ENCODE peak calls at places on chromosomes 1 and 21, in six cellular contexts. One of them, this sample, is unnamed.

GRCh38 chr1:25431495-25432363 is 1.0 kb downstream of the MACO1 start:
- DNase-seq in left ventricle myocardium inferior: peak; percentile 17
- DNase-seq in right cardiac atrium: peak; percentile 74
- DNase-seq in CD4-positive, CD25-positive, alpha-beta regulatory T cell: peak; percentile 17
- DNase-seq in suprapubic skin: no peak
- DNase-seq in GM23248: peak; percentile 28
- DNase-seq in this sample: no peak

GRCh38 chr1:2322593-2323295 is 68.6 kb downstream of the MORN1 start:
- DNase-seq in right cardiac atrium: peak; percentile 85
- DNase-seq in CD4-positive, CD25-positive, alpha-beta regulatory T cell: no peak
- DNase-seq in suprapubic skin: no peak
- DNase-seq in left ventricle myocardium inferior: no peak
- DNase-seq in GM23248: peak; percentile 76
- DNase-seq in this sample: no peak

GRCh38 chr1:30929135-30929889 is 20.8 kb upstream of the SDC3 start:
- DNase-seq in suprapubic skin: no peak
- DNase-seq in right cardiac atrium: no peak
- DNase-seq in GM23248: peak; percentile 70
- DNase-seq in CD4-positive, CD25-positive, alpha-beta regulatory T cell: peak; percentile 54
- DNase-seq in left ventricle myocardium inferior: no peak
- DNase-seq in this sample: peak; percentile 22

GRCh38 chr1:96966536-96967138 is 245.1 kb downstream of the PTBP2 start:
- DNase-seq in CD4-positive, CD25-positive, alpha-beta regulatory T cell: peak; percentile 63
- DNase-seq in right cardiac atrium: peak; percentile 77
- DNase-seq in suprapubic skin: peak; percentile 79
- DNase-seq in GM23248: peak; percentile 64
- DNase-seq in left ventricle myocardium inferior: peak; percentile 69
- DNase-seq in this sample: peak; percentile 52

GRCh38 chr1:151834239-151834638 is 2.6 kb upstream of the RORC start:
- DNase-seq in right cardiac atrium: no peak
- DNase-seq in suprapubic skin: no peak
- DNase-seq in GM23248: no peak
- DNase-seq in CD4-positive, CD25-positive, alpha-beta regulatory T cell: no peak
- DNase-seq in left ventricle myocardium inferior: no peak
- DNase-seq in this sample: no peak

GRCh38 chr1:234976880-234977680 is 151.6 kb downstream of the TOMM20 start:
- DNase-seq in right cardiac atrium: no peak
- DNase-seq in left ventricle myocardium inferior: no peak
- DNase-seq in CD4-positive, CD25-positive, alpha-beta regulatory T cell: no peak
- DNase-seq in GM23248: no peak
- DNase-seq in suprapubic skin: peak; percentile 23
- DNase-seq in this sample: no peak

GRCh38 chr1:214990619-214991018 is 91.9 kb upstream of the KCNK2 start:
- DNase-seq in CD4-positive, CD25-positive, alpha-beta regulatory T cell: no peak
- DNase-seq in right cardiac atrium: no peak
- DNase-seq in suprapubic skin: no peak
- DNase-seq in GM23248: peak; percentile 94
- DNase-seq in left ventricle myocardium inferior: no peak
- DNase-seq in this sample: peak; percentile 40

GRCh38 chr1:182113879-182114626 is 52.5 kb upstream of the ZNF648 start:
- DNase-seq in right cardiac atrium: peak; percentile 38
- DNase-seq in GM23248: no peak
- DNase-seq in left ventricle myocardium inferior: no peak
- DNase-seq in CD4-positive, CD25-positive, alpha-beta regulatory T cell: no peak
- DNase-seq in suprapubic skin: no peak
- DNase-seq in this sample: no peak

GRCh38 chr21:34174470-34174869 is 101.1 kb downstream of the MRPS6 start:
- DNase-seq in CD4-positive, CD25-positive, alpha-beta regulatory T cell: no peak
- DNase-seq in left ventricle myocardium inferior: no peak
- DNase-seq in suprapubic skin: no peak
- DNase-seq in right cardiac atrium: no peak
- DNase-seq in GM23248: no peak
- DNase-seq in this sample: no peak

GRCh38 chr1:228004331-228004871 is 2.4 kb upstream of the WNT3A start:
- DNase-seq in GM23248: peak; percentile 43
- DNase-seq in left ventricle myocardium inferior: no peak
- DNase-seq in CD4-positive, CD25-positive, alpha-beta regulatory T cell: peak; percentile 39
- DNase-seq in right cardiac atrium: peak; percentile 41
- DNase-seq in suprapubic skin: peak; percentile 73
- DNase-seq in this sample: no peak

GRCh38 chr1:5937373-5937857 is 54.8 kb downstream of the NPHP4 start:
- DNase-seq in GM23248: no peak
- DNase-seq in left ventricle myocardium inferior: no peak
- DNase-seq in CD4-positive, CD25-positive, alpha-beta regulatory T cell: no peak
- DNase-seq in right cardiac atrium: no peak
- DNase-seq in suprapubic skin: peak; percentile 57
- DNase-seq in this sample: no peak

GRCh38 chr1:59484090-59484489 is 187.2 kb downstream of the FGGY start:
- DNase-seq in right cardiac atrium: no peak
- DNase-seq in GM23248: peak; percentile 91
- DNase-seq in CD4-positive, CD25-positive, alpha-beta regulatory T cell: no peak
- DNase-seq in left ventricle myocardium inferior: no peak
- DNase-seq in suprapubic skin: no peak
- DNase-seq in this sample: peak; percentile 71

DNA sequence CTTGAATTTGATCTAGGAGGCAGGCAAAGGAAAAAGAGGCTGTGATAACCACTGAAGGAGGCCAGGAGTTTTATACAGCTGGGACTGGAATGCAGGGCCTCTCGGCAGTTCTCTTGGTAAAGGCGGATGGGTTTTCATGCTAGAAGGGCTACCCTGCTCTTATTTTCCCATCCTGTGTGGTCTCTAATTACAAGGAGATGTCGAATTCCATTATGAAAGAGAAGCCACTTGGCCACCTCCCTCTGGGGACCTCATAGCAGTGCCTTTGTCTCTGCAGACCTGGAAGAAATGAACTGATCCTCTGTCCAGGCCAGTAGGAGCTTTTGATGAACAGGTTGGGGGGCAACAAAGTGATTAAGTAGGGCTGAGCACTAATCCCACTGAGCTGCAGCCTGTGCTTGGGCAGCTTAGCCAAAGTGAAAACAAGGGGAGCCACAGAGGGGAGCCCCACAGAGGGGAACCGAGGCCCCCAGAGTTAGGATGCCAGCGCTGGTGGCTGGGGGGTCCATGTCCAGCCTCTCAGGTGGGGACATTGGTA is 42.2 kb upstream of the BCAR3 start:
- DNase-seq in left ventricle myocardium inferior: no peak
- DNase-seq in right cardiac atrium: no peak
- DNase-seq in GM23248: no peak
- DNase-seq in suprapubic skin: no peak
- DNase-seq in CD4-positive, CD25-positive, alpha-beta regulatory T cell: no peak
- DNase-seq in this sample: no peak
- H3K4me3 ChIP-seq in left ventricle myocardium inferior: no peak overlapping the region
- H3K4me3 ChIP-seq in right cardiac atrium: no peak overlapping the region
- H3K4me3 ChIP-seq in GM23248: no peak overlapping the region
- H3K4me3 ChIP-seq in suprapubic skin: no peak overlapping the region
- H3K4me3 ChIP-seq in CD4-positive, CD25-positive, alpha-beta regulatory T cell: no peak overlapping the region
- H3K4me3 ChIP-seq in this sample: no peak overlapping the region

DNA sequence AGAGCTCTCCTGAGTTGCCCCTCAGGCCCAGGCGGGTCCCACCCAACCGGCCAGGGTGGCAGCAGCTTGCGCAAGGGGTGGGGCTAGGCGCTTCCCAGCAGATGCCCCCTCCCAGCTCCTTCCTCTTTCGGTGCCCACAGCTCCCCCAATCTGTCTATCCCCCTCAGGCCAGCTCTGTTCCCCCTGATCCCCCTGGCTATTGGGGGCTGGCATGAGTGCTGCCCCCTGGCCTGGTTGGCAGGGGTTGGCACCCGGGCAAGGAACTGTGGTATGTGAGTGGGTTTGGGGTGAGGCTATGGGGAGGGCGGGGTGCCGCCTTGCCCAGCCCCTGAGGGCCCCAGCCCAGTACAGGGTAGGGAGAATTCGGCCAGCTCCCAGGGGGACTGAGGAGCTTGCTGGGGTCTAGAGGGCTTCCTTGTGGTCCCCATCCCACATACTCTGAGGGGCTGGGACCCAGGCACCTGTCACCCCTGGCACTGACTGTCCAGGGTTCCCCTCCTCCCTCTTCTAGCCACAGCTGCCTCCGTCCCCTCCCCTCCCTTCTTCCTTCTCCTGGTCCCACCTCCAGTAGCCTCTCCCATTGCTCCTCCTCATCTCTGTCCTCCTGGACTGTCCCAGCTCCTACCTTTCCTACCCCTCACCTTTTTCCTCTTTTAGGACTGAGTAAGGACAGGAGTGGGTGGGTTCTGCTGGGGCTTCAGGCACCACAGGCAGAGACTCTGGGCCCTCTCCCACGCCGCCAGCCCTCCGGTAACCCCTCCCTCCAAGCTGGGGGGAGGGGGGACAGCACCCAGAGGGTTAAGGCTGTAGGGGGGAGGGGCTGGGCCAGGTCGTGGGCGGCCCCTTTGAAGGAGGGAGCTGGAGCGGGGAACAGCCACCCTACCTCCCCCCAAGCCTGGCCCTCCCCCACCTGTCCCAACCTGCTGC is 5.7 kb downstream of the ZBTB7B start:
- DNase-seq in left ventricle myocardium inferior: peak; percentile 49
- DNase-seq in right cardiac atrium: peak; percentile 79
- DNase-seq in CD4-positive, CD25-positive, alpha-beta regulatory T cell: peak; percentile 81
- DNase-seq in GM23248: no peak
- DNase-seq in suprapubic skin: no peak
- DNase-seq in this sample: no peak
- H3K4me3 ChIP-seq in left ventricle myocardium inferior: peak overlapping the region; percentile 45
- H3K4me3 ChIP-seq in right cardiac atrium: no peak overlapping the region
- H3K4me3 ChIP-seq in CD4-positive, CD25-positive, alpha-beta regulatory T cell: peak overlapping the region; percentile 73
- H3K4me3 ChIP-seq in GM23248: no peak overlapping the region
- H3K4me3 ChIP-seq in suprapubic skin: peak overlapping the region; percentile 97
- H3K4me3 ChIP-seq in this sample: no peak overlapping the region

GRCh38 chr1:180268556-180269044 is 38.5 kb downstream of the LHX4 start:
- DNase-seq in left ventricle myocardium inferior: no peak
- DNase-seq in GM23248: no peak
- DNase-seq in right cardiac atrium: no peak
- DNase-seq in CD4-positive, CD25-positive, alpha-beta regulatory T cell: no peak
- DNase-seq in suprapubic skin: peak; percentile 65
- DNase-seq in this sample: no peak
- H3K4me3 ChIP-seq in left ventricle myocardium inferior: no peak overlapping the region
- H3K4me3 ChIP-seq in GM23248: no peak overlapping the region
- H3K4me3 ChIP-seq in right cardiac atrium: no peak overlapping the region
- H3K4me3 ChIP-seq in CD4-positive, CD25-positive, alpha-beta regulatory T cell: no peak overlapping the region
- H3K4me3 ChIP-seq in suprapubic skin: no peak overlapping the region
- H3K4me3 ChIP-seq in this sample: no peak overlapping the region

GRCh38 chr1:246651012-246651411 is 73.2 kb upstream of the SCCPDH start:
- DNase-seq in left ventricle myocardium inferior: no peak
- DNase-seq in CD4-positive, CD25-positive, alpha-beta regulatory T cell: no peak
- DNase-seq in right cardiac atrium: no peak
- DNase-seq in suprapubic skin: no peak
- DNase-seq in GM23248: no peak
- DNase-seq in this sample: no peak

GRCh38 chr1:246647113-246647512 is 77.1 kb upstream of the SCCPDH start:
- DNase-seq in left ventricle myocardium inferior: peak; percentile 74
- DNase-seq in suprapubic skin: no peak
- DNase-seq in GM23248: peak; percentile 88
- DNase-seq in CD4-positive, CD25-positive, alpha-beta regulatory T cell: no peak
- DNase-seq in right cardiac atrium: peak; percentile 88
- DNase-seq in this sample: no peak

GRCh38 chr1:246642719-246643118 is 76.5 kb downstream of the CNST start:
- DNase-seq in right cardiac atrium: no peak
- DNase-seq in GM23248: peak; percentile 17
- DNase-seq in CD4-positive, CD25-positive, alpha-beta regulatory T cell: no peak
- DNase-seq in suprapubic skin: no peak
- DNase-seq in left ventricle myocardium inferior: no peak
- DNase-seq in this sample: no peak

GRCh38 chr1:246647513-246647912 is 76.7 kb upstream of the SCCPDH start:
- DNase-seq in right cardiac atrium: no peak
- DNase-seq in suprapubic skin: no peak
- DNase-seq in CD4-positive, CD25-positive, alpha-beta regulatory T cell: no peak
- DNase-seq in GM23248: peak; percentile 71
- DNase-seq in left ventricle myocardium inferior: no peak
- DNase-seq in this sample: no peak
- H3K4me3 ChIP-seq in right cardiac atrium: peak overlapping the region; percentile 33
- H3K4me3 ChIP-seq in suprapubic skin: no peak overlapping the region
- H3K4me3 ChIP-seq in CD4-positive, CD25-positive, alpha-beta regulatory T cell: no peak overlapping the region
- H3K4me3 ChIP-seq in GM23248: peak overlapping the region; percentile 31
- H3K4me3 ChIP-seq in left ventricle myocardium inferior: peak overlapping the region; percentile 59
- H3K4me3 ChIP-seq in this sample: no peak overlapping the region

GRCh38 chr1:111272081-111272480 is 18.6 kb upstream of the CHIA start:
- DNase-seq in left ventricle myocardium inferior: no peak
- DNase-seq in suprapubic skin: no peak
- DNase-seq in GM23248: no peak
- DNase-seq in right cardiac atrium: no peak
- DNase-seq in CD4-positive, CD25-positive, alpha-beta regulatory T cell: no peak
- DNase-seq in this sample: no peak

GRCh38 chr1:111271464-111271801 is 19.2 kb upstream of the CHIA start:
- DNase-seq in suprapubic skin: no peak
- DNase-seq in CD4-positive, CD25-positive, alpha-beta regulatory T cell: no peak
- DNase-seq in GM23248: no peak
- DNase-seq in left ventricle myocardium inferior: no peak
- DNase-seq in right cardiac atrium: no peak
- DNase-seq in this sample: no peak

GRCh38 chr1:111275079-111275478 is 15.6 kb upstream of the CHIA start:
- DNase-seq in suprapubic skin: peak; percentile 86
- DNase-seq in left ventricle myocardium inferior: peak; percentile 71
- DNase-seq in GM23248: peak; percentile 95
- DNase-seq in right cardiac atrium: peak; percentile 84
- DNase-seq in CD4-positive, CD25-positive, alpha-beta regulatory T cell: no peak
- DNase-seq in this sample: peak; percentile 97

GRCh38 chr1:111275780-111276433 is 14.7 kb upstream of the CHIA start:
- DNase-seq in left ventricle myocardium inferior: no peak
- DNase-seq in suprapubic skin: no peak
- DNase-seq in GM23248: peak; percentile 8
- DNase-seq in right cardiac atrium: no peak
- DNase-seq in CD4-positive, CD25-positive, alpha-beta regulatory T cell: no peak
- DNase-seq in this sample: no peak

GRCh38 chr1:111274653-111275052 is 16.0 kb upstream of the CHIA start:
- DNase-seq in CD4-positive, CD25-positive, alpha-beta regulatory T cell: peak; percentile 28
- DNase-seq in left ventricle myocardium inferior: no peak
- DNase-seq in suprapubic skin: no peak
- DNase-seq in GM23248: peak; percentile 64
- DNase-seq in right cardiac atrium: no peak
- DNase-seq in this sample: peak; percentile 16
- H3K4me3 ChIP-seq in CD4-positive, CD25-positive, alpha-beta regulatory T cell: no peak overlapping the region
- H3K4me3 ChIP-seq in left ventricle myocardium inferior: no peak overlapping the region
- H3K4me3 ChIP-seq in suprapubic skin: peak overlapping the region; percentile 13
- H3K4me3 ChIP-seq in GM23248: peak overlapping the region; percentile 64
- H3K4me3 ChIP-seq in right cardiac atrium: no peak overlapping the region
- H3K4me3 ChIP-seq in this sample: peak overlapping the region; percentile 25

GRCh38 chr1:192159769-192160168 is 1.5 kb downstream of the RGS18 start:
- DNase-seq in right cardiac atrium: no peak
- DNase-seq in CD4-positive, CD25-positive, alpha-beta regulatory T cell: no peak
- DNase-seq in GM23248: no peak
- DNase-seq in left ventricle myocardium inferior: no peak
- DNase-seq in suprapubic skin: no peak
- DNase-seq in this sample: no peak

GRCh38 chr1:192160186-192160585 is 1.9 kb downstream of the RGS18 start:
- DNase-seq in right cardiac atrium: no peak
- DNase-seq in left ventricle myocardium inferior: no peak
- DNase-seq in CD4-positive, CD25-positive, alpha-beta regulatory T cell: no peak
- DNase-seq in GM23248: no peak
- DNase-seq in suprapubic skin: no peak
- DNase-seq in this sample: no peak

GRCh38 chr1:192158181-192158580 is at the start of gene RGS18:
- DNase-seq in left ventricle myocardium inferior: no peak
- DNase-seq in CD4-positive, CD25-positive, alpha-beta regulatory T cell: no peak
- DNase-seq in GM23248: no peak
- DNase-seq in suprapubic skin: no peak
- DNase-seq in right cardiac atrium: no peak
- DNase-seq in this sample: no peak

GRCh38 chr1:192157067-192157466 is 1.2 kb upstream of the RGS18 start:
- DNase-seq in GM23248: no peak
- DNase-seq in right cardiac atrium: no peak
- DNase-seq in left ventricle myocardium inferior: no peak
- DNase-seq in CD4-positive, CD25-positive, alpha-beta regulatory T cell: no peak
- DNase-seq in suprapubic skin: no peak
- DNase-seq in this sample: no peak

GRCh38 chr1:192159034-192159433 is 772 bp downstream of the RGS18 start:
- DNase-seq in GM23248: no peak
- DNase-seq in suprapubic skin: no peak
- DNase-seq in right cardiac atrium: no peak
- DNase-seq in left ventricle myocardium inferior: no peak
- DNase-seq in CD4-positive, CD25-positive, alpha-beta regulatory T cell: no peak
- DNase-seq in this sample: no peak
- H3K4me3 ChIP-seq in GM23248: no peak overlapping the region
- H3K4me3 ChIP-seq in suprapubic skin: no peak overlapping the region
- H3K4me3 ChIP-seq in right cardiac atrium: no peak overlapping the region
- H3K4me3 ChIP-seq in left ventricle myocardium inferior: peak overlapping the region; percentile 4
- H3K4me3 ChIP-seq in CD4-positive, CD25-positive, alpha-beta regulatory T cell: no peak overlapping the region
- H3K4me3 ChIP-seq in this sample: no peak overlapping the region

This sample was measured in MG63.